ENCODE peak calls at places on chromosomes 3 and 15, in four cellular contexts. C, T, X and J are unnamed samples. For H3K4me1, the result is how much of the 10 kb centered on the place peaks cover.

GRCh38 chr15:61916104-61916503 is 144.1 kb downstream of the VPS13C start:
- DNase-seq in T (no peak), C (no peak), X (no peak), J (no peak)

GRCh38 chr3:140704733-140705132 is 26.9 kb downstream of the TRIM42 start:
- DNase-seq in X (no peak), T (no peak), C (no peak), J (no peak)

GRCh38 chr3:65971281-65972252 is 67.2 kb downstream of the MAGI1 start:
- DNase-seq in X (no peak), T (no peak), C (no peak), J (no peak)

GRCh38 chr3:167840247-167840646 is 104.7 kb downstream of the SERPINI1 start:
- DNase-seq in T (no peak), C (no peak), X (no peak), J (no peak)

GRCh38 chr15:79339588-79340314 is 28.8 kb downstream of the TMED3 start:
- DNase-seq in C (no peak), X (no peak), T (peak), J (no peak)

GRCh38 chr3:66836363-66837152 is 161.5 kb upstream of the KBTBD8 start:
- DNase-seq in C (no peak), T (no peak), X (no peak), J (no peak)

GRCh38 chr15:70508561-70509281 is 254.6 kb downstream of the UACA start:
- DNase-seq in X (peak), C (no peak), T (peak), J (no peak)

GRCh38 chr3:72274511-72275295 is 489.8 kb upstream of the PROK2 start:
- DNase-seq in X (peak), T (peak), C (peak), J (no peak)

GRCh38 chr3:94440767-94441493 is 378.1 kb downstream of the NSUN3 start:
- DNase-seq in C (no peak), X (no peak), T (peak), J (no peak)

GRCh38 chr3:78820497-78820896 is 947.3 kb downstream of the ROBO1 start:
- DNase-seq in T (peak), X (no peak), C (no peak), J (no peak)

GRCh38 chr15:99059010-99059981 is 45.6 kb upstream of the SYNM start:
- DNase-seq in C (peak), T (peak), X (peak), J (no peak)

GRCh38 chr3:142929109-142929508 is 34.4 kb downstream of the PAQR9 start:
- DNase-seq in C (no peak), T (peak), X (peak), J (peak)

GRCh38 chr3:117285721-117286120 is 576.1 kb downstream of the TUSC7 start:
- DNase-seq in C (no peak), X (no peak), T (no peak), J (no peak)

GRCh38 chr3:172135766-172136729 is 96.7 kb downstream of the FNDC3B start:
- DNase-seq in T (peak), C (no peak), X (no peak), J (no peak)

GRCh38 chr15:85000189-85000864 is 18.7 kb downstream of the PDE8A start:
- DNase-seq in T (peak), C (no peak), X (no peak), J (no peak)

GRCh38 chr3:133991209-133991608 is 38.5 kb downstream of the SLCO2A1 start:
- DNase-seq in C (no peak), T (no peak), X (no peak), J (no peak)

GRCh38 chr15:51403072-51403878 is 61.8 kb downstream of the GLDN start:
- DNase-seq in C (no peak), T (peak), X (no peak), J (no peak)

GRCh38 chr3:14864131-14864530 is 45.4 kb downstream of the FGD5 start:
- DNase-seq in X (no peak), T (no peak), C (no peak), J (no peak)

GRCh38 chr3:31704651-31705179 is 172.0 kb downstream of the STT3B start:
- DNase-seq in X (peak), T (no peak), C (no peak), J (no peak)

GRCh38 chr3:61538486-61538885 is 22.9 kb upstream of the PTPRG start:
- DNase-seq in C (no peak), T (no peak), X (no peak), J (no peak)

GRCh38 chr3:16391936-16392536 is 121.5 kb downstream of the RFTN1 start:
- DNase-seq in X (no peak), C (no peak), T (no peak), J (no peak)

GRCh38 chr15:26870346-26870745 is 3.5 kb downstream of the GABRA5 start:
- DNase-seq in X (no peak), C (no peak), T (no peak), J (no peak)

GRCh38 chr3:189355115-189355480 is 183.3 kb downstream of the TPRG1 start:
- DNase-seq in T (no peak), C (no peak), X (no peak), J (no peak)

GRCh38 chr3:141578197-141578596 is 91.4 kb downstream of the RASA2 start:
- DNase-seq in X (no peak), C (no peak), T (peak), J (no peak)

GRCh38 chr15:22868928-22869327 is 30.5 kb downstream of the NIPA2 start:
- DNase-seq in T (no peak), C (no peak), X (no peak), J (no peak)

GRCh38 chr15:99438222-99438592 is 127.6 kb upstream of the MEF2A start:
- DNase-seq in C (no peak), X (no peak), T (no peak), J (no peak)

GRCh38 chr15:101295607-101296225 is 668 bp upstream of the SNRPA1 start:
- DNase-seq in C (no peak), X (no peak), T (peak), J (no peak)

GRCh38 chr3:79247367-79248103 is 520.3 kb downstream of the ROBO1 start:
- DNase-seq in C (no peak), X (no peak), T (peak), J (no peak)

GRCh38 chr3:113035387-113035982 is 44.7 kb downstream of the GTPBP8 start:
- DNase-seq in C (peak), T (peak), X (no peak), J (peak)

GRCh38 chr15:73388256-73388781 is 19.6 kb upstream of the HCN4 start:
- DNase-seq in X (no peak), C (no peak), T (peak), J (no peak)

GRCh38 chr3:130820976-130821375 is 72.9 kb upstream of the ATP2C1 start:
- DNase-seq in C (no peak), X (peak), T (peak), J (no peak)

GRCh38 chr3:127097516-127097915 is 95.4 kb upstream of the PRR23E start:
- DNase-seq in C (no peak), X (no peak), T (no peak), J (no peak)

GRCh38 chr3:172103724-172104123 is 64.3 kb downstream of the FNDC3B start:
- DNase-seq in X (no peak), T (peak), C (no peak), J (no peak)

GRCh38 chr3:71064288-71064975 is 519.1 kb downstream of the FOXP1 start:
- DNase-seq in X (peak), C (peak), T (peak), J (peak)

GRCh38 chr3:69385723-69386483 is at the start of gene FRMD4B:
- DNase-seq in X (peak), C (no peak), T (peak), J (no peak)

GRCh38 chr3:65883614-65884013 is 155.1 kb downstream of the MAGI1 start:
- DNase-seq in C (no peak), T (peak), X (no peak), J (no peak)

GRCh38 chr3:182603501-182603900 is 189.8 kb upstream of the ATP11B start:
- DNase-seq in X (no peak), C (no peak), T (no peak), J (no peak)

GRCh38 chr3:182605882-182606611 is 187.3 kb upstream of the ATP11B start:
- DNase-seq in T (no peak), C (no peak), X (no peak), J (no peak)

GRCh38 chr3:182596673-182597410 is 196.5 kb upstream of the ATP11B start:
- DNase-seq in X (no peak), C (no peak), T (no peak), J (no peak)

GRCh38 chr3:182597621-182598041 is 195.7 kb upstream of the ATP11B start:
- DNase-seq in C (no peak), X (no peak), T (no peak), J (no peak)

DNA sequence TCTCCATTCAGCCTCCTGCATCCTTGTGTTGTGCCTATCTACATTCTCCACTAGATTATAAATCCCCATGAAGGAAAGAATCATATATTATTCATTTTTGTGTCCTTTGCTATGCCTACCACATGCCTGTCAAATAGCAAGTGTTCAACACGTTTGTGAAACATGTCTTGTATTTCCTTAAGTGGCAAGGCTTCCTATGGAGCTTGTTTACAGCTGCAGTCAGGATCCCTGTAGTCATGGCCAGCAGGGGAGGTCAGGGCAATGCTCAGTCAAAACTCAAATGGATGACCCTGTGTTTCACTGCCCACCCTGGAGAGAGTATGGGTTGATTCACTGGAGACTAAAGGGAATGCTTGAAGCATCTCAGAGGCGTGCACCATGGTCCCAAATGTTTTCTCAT is 191.7 kb upstream of the ATP11B start:
- DNase-seq in T (no peak), X (no peak), C (no peak), J (no peak)
- H3K4me1 ChIP-seq in T (under half), X (under half), C (under half), J (under half)

GRCh38 chr3:125633767-125634166 is 38.5 kb upstream of the OSBPL11 start:
- DNase-seq in X (no peak), T (no peak), C (no peak), J (no peak)
- H3K27ac ChIP-seq in X (peak), T (no peak), C (no peak), J (no peak)

GRCh38 chr15:66770518-66771350 is 68.7 kb downstream of the SMAD6 start:
- DNase-seq in X (no peak), T (no peak), C (no peak), J (no peak)
- H3K4me1 ChIP-seq in X (half or more), T (half or more), C (under half), J (under half)

GRCh38 chr3:185760550-185760949 is 64.3 kb downstream of the IGF2BP2 start:
- DNase-seq in C (no peak), X (no peak), T (no peak), J (no peak)

GRCh38 chr3:185759523-185759922 is 65.3 kb downstream of the IGF2BP2 start:
- DNase-seq in T (no peak), C (no peak), X (no peak), J (no peak)

GRCh38 chr3:185757176-185757575 is 67.7 kb downstream of the IGF2BP2 start:
- DNase-seq in T (no peak), C (no peak), X (no peak), J (no peak)

GRCh38 chr3:185760091-185760490 is 64.8 kb downstream of the IGF2BP2 start:
- DNase-seq in X (no peak), C (no peak), T (no peak), J (no peak)

DNA sequence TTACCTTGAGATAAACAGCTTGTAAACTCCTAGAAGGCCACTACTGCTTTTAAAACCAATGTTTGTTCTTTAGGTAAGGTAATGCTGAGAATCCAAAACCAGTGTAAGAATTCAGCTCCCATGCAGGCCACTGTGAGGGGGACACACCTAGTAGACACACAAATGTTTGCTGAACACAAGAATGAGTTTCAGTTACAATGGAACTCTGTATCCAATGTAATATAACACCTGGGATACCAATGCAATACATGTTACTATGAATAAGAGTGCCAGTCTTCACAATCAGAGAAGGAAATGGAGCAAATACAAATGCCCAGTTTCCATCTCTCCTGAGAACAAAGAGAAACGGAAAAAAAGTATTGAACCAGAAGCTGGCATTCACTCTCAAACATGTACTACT is 65.9 kb downstream of the IGF2BP2 start:
- DNase-seq in C (no peak), X (no peak), T (no peak), J (no peak)
- H3K27ac ChIP-seq in C (no peak), X (no peak), T (peak), J (no peak)

GRCh38 chr3:39124876-39125836 is 17.7 kb downstream of the TTC21A start:
- DNase-seq in X (peak), C (no peak), T (peak), J (no peak)

GRCh38 chr3:39122811-39123210 is 15.3 kb downstream of the TTC21A start:
- DNase-seq in C (no peak), X (no peak), T (no peak), J (no peak)

GRCh38 chr3:39118931-39119660 is 11.6 kb downstream of the TTC21A start:
- DNase-seq in X (no peak), T (no peak), C (no peak), J (no peak)

GRCh38 chr3:39118079-39118478 is 10.6 kb downstream of the TTC21A start:
- DNase-seq in X (no peak), C (no peak), T (no peak), J (no peak)

GRCh38 chr3:39121626-39122025 is 14.1 kb downstream of the TTC21A start:
- DNase-seq in T (no peak), C (no peak), X (no peak), J (no peak)
- H3K4me1 ChIP-seq in T (under half), C (under half), X (under half), J (under half)

GRCh38 chr3:152591448-152592003 is 243.4 kb upstream of the P2RY1 start:
- DNase-seq in T (no peak), C (no peak), X (no peak), J (no peak)

GRCh38 chr3:152589644-152590043 is 245.3 kb upstream of the P2RY1 start:
- DNase-seq in X (no peak), T (peak), C (no peak), J (no peak)

GRCh38 chr3:152587861-152588260 is 247.1 kb upstream of the P2RY1 start:
- DNase-seq in X (no peak), C (no peak), T (no peak), J (no peak)

GRCh38 chr3:152583913-152584312 is 251.0 kb upstream of the P2RY1 start:
- DNase-seq in X (no peak), T (peak), C (no peak), J (no peak)

GRCh38 chr3:152586974-152587373 is 248.0 kb upstream of the P2RY1 start:
- DNase-seq in X (no peak), T (no peak), C (no peak), J (no peak)
- H3K27ac ChIP-seq in X (no peak), T (no peak), C (no peak), J (no peak)

GRCh38 chr3:33877187-33877586 is 78.8 kb downstream of the PDCD6IP start:
- DNase-seq in T (no peak), X (no peak), C (no peak), J (no peak)
- H3K4me1 ChIP-seq in T (under half), X (under half), C (under half), J (under half)

DNA sequence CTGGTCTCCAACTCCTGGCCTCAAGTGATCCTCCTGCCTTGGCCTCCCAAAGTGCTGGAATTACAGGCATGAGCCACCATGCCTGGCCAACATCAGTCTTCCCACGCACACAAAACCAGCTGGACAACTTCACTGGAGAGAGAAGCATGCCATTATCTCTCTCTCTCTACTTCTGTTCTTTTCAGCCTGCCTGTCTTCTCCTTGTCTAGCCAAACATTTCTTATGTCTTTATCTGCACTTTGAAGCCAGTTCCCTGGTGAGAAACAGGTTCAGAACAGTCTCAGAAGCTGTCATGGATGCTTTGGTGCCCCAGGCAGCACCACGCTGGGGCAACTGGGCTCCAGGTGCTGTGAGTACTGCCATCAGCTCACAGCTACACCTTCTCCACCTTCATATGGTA is 79.8 kb downstream of the PRICKLE2 start:
- DNase-seq in T (peak), C (no peak), X (no peak), J (no peak)
- H3K27ac ChIP-seq in T (no peak), C (no peak), X (no peak), J (no peak)

GRCh38 chr15:74775894-74776293 is 6.0 kb upstream of the CSK start:
- DNase-seq in X (no peak), T (no peak), C (no peak), J (no peak)

GRCh38 chr15:74778599-74778970 is 3.3 kb upstream of the CSK start:
- DNase-seq in X (no peak), T (no peak), C (no peak), J (no peak)

GRCh38 chr15:74777769-74778598 is 3.9 kb upstream of the CSK start:
- DNase-seq in C (no peak), T (no peak), X (no peak), J (no peak)

GRCh38 chr15:74775132-74775562 is 6.7 kb upstream of the CSK start:
- DNase-seq in X (no peak), C (no peak), T (no peak), J (no peak)

DNA sequence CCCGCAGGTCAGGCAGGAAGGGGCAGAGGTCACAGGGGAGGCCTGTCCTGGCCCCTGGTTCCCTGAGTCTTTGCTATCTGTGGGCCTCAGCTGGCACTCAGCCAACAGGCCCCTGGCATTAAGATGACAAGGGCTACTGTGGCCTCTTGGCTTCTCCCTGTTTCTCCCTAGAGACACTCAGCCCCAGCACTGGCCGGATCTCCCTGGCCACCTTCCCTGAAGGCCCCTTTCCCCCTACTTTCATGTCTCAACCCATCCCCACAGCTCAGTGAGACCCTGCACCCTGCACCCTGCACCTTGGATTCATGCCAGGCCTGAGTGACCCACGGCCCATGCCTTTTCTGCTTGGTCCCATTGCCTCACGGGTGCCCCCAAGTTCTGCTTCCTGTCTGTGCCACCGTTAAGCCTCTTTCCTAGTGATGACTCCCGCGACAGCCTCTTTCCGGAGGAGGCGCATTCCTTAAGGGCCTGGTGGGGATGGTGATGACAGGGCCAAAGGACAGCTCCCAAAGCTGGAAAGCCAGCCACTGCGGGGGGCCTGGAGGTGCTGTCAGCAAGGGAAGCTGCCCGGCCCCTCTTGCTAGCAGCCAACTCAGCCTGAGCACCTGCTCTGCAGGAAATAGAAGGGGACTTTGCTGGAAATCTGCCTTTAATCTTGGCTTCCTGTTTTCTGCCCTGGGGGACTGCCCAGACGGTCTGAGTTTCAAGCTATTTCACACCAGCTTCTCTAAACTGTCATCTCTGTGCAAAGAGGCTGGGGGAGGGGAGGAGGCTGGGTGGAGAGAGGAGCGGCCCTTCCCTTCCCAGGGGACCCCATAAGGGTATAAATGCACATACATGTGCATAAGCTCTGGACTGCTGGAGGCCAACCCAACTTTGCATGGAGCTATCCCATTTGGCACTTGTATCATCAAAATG is 4.8 kb upstream of the CSK start:
- DNase-seq in C (peak), X (no peak), T (peak), J (peak)
- H3K4me1 ChIP-seq in C (half or more), X (half or more), T (under half), J (half or more)

DNA sequence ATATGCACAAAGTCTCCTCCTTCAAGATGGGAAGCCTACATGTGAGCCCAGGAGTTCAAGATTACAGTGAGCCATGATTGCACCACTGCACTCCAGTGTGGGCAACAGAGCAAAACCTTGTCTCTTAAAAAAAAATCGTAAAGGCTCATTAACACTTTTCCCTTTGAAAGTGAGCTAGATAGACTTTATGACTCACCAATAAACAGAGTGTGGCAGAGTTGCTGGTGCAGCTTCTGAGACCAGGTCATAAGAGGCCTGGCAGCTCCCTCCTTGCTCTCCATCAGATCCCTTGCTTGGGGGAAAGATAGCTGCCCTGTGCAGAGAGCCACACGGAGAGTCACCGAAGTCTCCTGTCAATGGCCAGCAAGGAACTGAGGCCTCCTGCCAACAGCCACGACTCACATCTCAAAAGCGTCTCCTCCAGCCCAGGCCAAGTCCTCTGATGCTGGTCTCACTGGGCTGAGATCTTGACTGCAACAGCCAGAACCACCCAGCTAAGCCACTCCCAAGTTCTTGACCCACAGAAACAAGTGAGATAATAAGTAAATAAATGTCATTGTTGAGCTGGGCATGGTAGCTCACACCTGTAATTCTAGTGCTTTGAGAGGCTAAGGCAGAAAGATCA is 8.7 kb upstream of the GP9 start:
- DNase-seq in X (peak), C (no peak), T (no peak), J (no peak)
- H3K27ac ChIP-seq in X (peak), C (no peak), T (no peak), J (no peak)